ENCODE peak calls at places on chromosome 6, in eight cellular contexts. N, E, R, K, F, S, J and L are unnamed samples.
A peak's percentile ranks its signal among the peaks of the same experiment; 100 is the strongest.

GRCh38 chr6:53112871-53113270 is 35.8 kb downstream of the GCM1 start:
- DNase-seq in K (no peak), S (no peak), J (peak; percentile 43), R (no peak), E (no peak), F (no peak), N (no peak), L (peak; percentile 99)

GRCh38 chr6:32148722-32149576 is 2.8 kb downstream of the PRRT1 start:
- DNase-seq in S (no peak), E (no peak), N (peak; percentile 25), J (peak; percentile 86), K (peak; percentile 53), R (peak; percentile 83), F (peak; percentile 58), L (no peak)

GRCh38 chr6:152975204-152975915 is 7.5 kb downstream of the FBXO5 start:
- DNase-seq in K (no peak), F (no peak), N (no peak), S (no peak), E (no peak), R (no peak), J (no peak), L (no peak)

GRCh38 chr6:36596359-36596758 is 2.2 kb downstream of the SRSF3 start:
- DNase-seq in F (no peak), E (no peak), R (no peak), N (no peak), S (no peak), K (peak; percentile 50), J (no peak), L (no peak)

GRCh38 chr6:4078830-4079471 is at the start of gene FAM217A:
- DNase-seq in E (no peak), F (no peak), R (no peak), K (no peak), N (no peak), S (no peak), J (no peak), L (no peak)

GRCh38 chr6:35419431-35419830 is 32.7 kb upstream of the FANCE start:
- DNase-seq in R (no peak), N (peak; percentile 30), E (no peak), S (peak; percentile 24), K (peak; percentile 36), J (no peak), F (no peak), L (no peak)

GRCh38 chr6:47455533-47456209 is 21.9 kb upstream of the CD2AP start:
- DNase-seq in J (peak; percentile 56), R (no peak), K (no peak), F (no peak), E (no peak), S (no peak), N (peak; percentile 9), L (no peak)

GRCh38 chr6:90222724-90223198 is 73.9 kb downstream of the BACH2 start:
- DNase-seq in F (no peak), S (no peak), J (no peak), E (no peak), K (no peak), R (no peak), N (peak; percentile 53), L (no peak)

GRCh38 chr6:2940010-2940850 is 31.1 kb downstream of the SERPINB6 start:
- DNase-seq in S (no peak), K (no peak), J (peak; percentile 25), N (no peak), R (no peak), E (no peak), F (no peak), L (no peak)

GRCh38 chr6:33846226-33846625 is 42.4 kb upstream of the MLN start:
- DNase-seq in E (no peak), N (no peak), K (no peak), J (no peak), F (no peak), S (no peak), R (no peak), L (no peak)

GRCh38 chr6:138970159-138970558 is 17.9 kb downstream of the REPS1 start:
- DNase-seq in N (no peak), S (no peak), E (no peak), K (no peak), R (no peak), J (no peak), F (no peak), L (no peak)

GRCh38 chr6:21893778-21894177 is 300.2 kb downstream of the SOX4 start:
- DNase-seq in S (no peak), F (no peak), K (no peak), J (no peak), R (no peak), N (no peak), E (no peak), L (no peak)

GRCh38 chr6:313917-314316 is 21.6 kb downstream of the DUSP22 start:
- DNase-seq in S (no peak), F (no peak), N (no peak), K (no peak), J (no peak), R (peak; percentile 61), E (no peak), L (no peak)

GRCh38 chr6:133291671-133292070 is 50.5 kb downstream of the EYA4 start:
- DNase-seq in E (no peak), S (no peak), N (peak; percentile 6), J (no peak), R (no peak), K (no peak), F (no peak), L (no peak)

GRCh38 chr6:11324453-11325023 is 92.1 kb upstream of the NEDD9 start:
- DNase-seq in E (no peak), S (no peak), F (no peak), R (no peak), N (no peak), K (no peak), J (no peak), L (no peak)

GRCh38 chr6:146355521-146356100 is 188.0 kb upstream of the RAB32 start:
- DNase-seq in N (no peak), K (no peak), E (no peak), S (no peak), F (no peak), R (no peak), J (no peak), L (no peak)

GRCh38 chr6:156509496-156509895 is 267.7 kb upstream of the ARID1B start:
- DNase-seq in R (no peak), E (no peak), S (no peak), K (no peak), N (no peak), F (no peak), J (no peak), L (no peak)

GRCh38 chr6:10690651-10691445 is 3.6 kb downstream of the C6orf52 start:
- DNase-seq in R (no peak), E (no peak), S (no peak), J (no peak), F (no peak), K (no peak), N (no peak), L (peak; percentile 58)

GRCh38 chr6:15148356-15149058 is 97.4 kb upstream of the JARID2 start:
- DNase-seq in R (no peak), K (no peak), N (peak; percentile 77), S (peak; percentile 45), E (no peak), J (no peak), F (no peak), L (no peak)

GRCh38 chr6:27161946-27162603 is 85.4 kb upstream of the PRSS16 start:
- DNase-seq in F (peak; percentile 50), E (peak; percentile 81), N (peak; percentile 70), S (peak; percentile 38), R (no peak), K (peak; percentile 55), J (no peak), L (no peak)

DNA sequence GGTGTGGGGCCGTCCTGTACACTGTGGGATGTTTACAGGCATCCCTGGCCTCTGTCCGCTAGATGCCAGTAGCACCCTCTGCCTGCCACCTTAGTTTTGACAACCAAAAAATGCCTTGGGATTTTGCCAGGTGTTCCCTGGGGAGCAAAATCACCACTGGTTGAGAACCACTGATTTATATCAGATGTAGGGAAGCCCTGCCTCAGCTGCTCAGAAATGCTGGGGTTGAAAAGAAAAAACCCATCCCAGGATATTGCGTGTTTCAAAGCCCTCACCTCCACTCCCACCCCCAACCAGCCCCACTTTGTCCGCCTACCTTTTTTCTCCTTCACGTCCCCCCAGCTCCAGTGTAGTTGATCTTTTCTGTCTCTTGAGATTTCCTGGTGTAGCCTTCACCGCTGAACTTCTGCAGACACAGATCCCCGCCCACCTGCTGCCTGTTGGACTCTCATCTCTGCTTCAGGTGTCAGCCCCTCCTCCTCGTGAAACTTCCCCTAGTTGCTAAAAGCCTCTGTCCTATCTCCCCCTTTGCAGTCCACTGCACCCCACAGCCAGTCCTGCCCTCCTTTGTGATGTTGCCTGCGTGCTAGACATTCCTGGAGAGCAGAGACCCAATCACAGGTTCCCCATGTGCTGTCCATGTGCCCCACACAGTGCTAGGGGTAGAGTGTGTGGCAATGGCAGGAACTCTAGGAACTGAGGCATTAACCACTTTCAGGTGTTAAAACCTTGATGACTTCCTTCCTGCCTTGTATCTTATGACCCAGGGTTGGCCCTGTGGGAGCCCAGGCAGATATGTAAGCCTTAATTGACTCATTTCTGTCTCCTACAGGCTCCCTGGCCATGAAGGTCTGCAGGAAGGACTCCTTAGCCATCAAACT is 98.9 kb downstream of the TBC1D7 start:
- DNase-seq in R (no peak), N (no peak), K (peak; percentile 30), S (no peak), E (peak; percentile 5), F (no peak), J (no peak), L (peak; percentile 17)
- TF ChIP-seq CTCF in R (no peak), N (no peak), K (peak; percentile 74), S (no peak), E (peak; percentile 27), F (peak; percentile 32), J (no peak), L (peak; percentile 68)

GRCh38 chr6:149012040-149012545 is 265.3 kb downstream of the UST start:
- DNase-seq in S (peak; percentile 98), K (no peak), F (no peak), N (peak; percentile 99), J (no peak), E (no peak), R (no peak), L (peak; percentile 88)
- H3K4me3 ChIP-seq in S (no peak overlapping the region), K (no peak overlapping the region), F (no peak overlapping the region), N (no peak overlapping the region), J (no peak overlapping the region), E (no peak overlapping the region), R (no peak overlapping the region), L (no peak overlapping the region)

GRCh38 chr6:112563368-112563767 is 216.2 kb downstream of the RFPL4B start:
- DNase-seq in K (no peak), F (no peak), J (no peak), N (peak; percentile 93), R (no peak), S (no peak), E (no peak), L (no peak)

GRCh38 chr6:112562348-112563220 is 215.5 kb downstream of the RFPL4B start:
- DNase-seq in R (no peak), E (no peak), N (peak; percentile 69), F (peak; percentile 56), S (no peak), K (no peak), J (no peak), L (no peak)

GRCh38 chr6:112557961-112558360 is 210.8 kb downstream of the RFPL4B start:
- DNase-seq in S (no peak), R (no peak), E (no peak), F (no peak), K (no peak), N (no peak), J (no peak), L (no peak)

GRCh38 chr6:112560651-112561050 is 213.5 kb downstream of the RFPL4B start:
- DNase-seq in K (no peak), J (no peak), N (peak; percentile 7), R (no peak), F (no peak), E (no peak), S (no peak), L (peak; percentile 3)
- TF ChIP-seq CTCF in K (no peak), J (no peak), N (no peak), R (no peak), F (no peak), E (peak; percentile 25), S (no peak), L (no peak)

GRCh38 chr6:137964876-137965275 is 97.8 kb downstream of the TNFAIP3 start:
- DNase-seq in N (no peak), S (no peak), E (no peak), F (no peak), K (no peak), R (no peak), J (no peak), L (no peak)
- H3K4me3 ChIP-seq in N (no peak overlapping the region), S (no peak overlapping the region), E (no peak overlapping the region), F (no peak overlapping the region), K (no peak overlapping the region), R (no peak overlapping the region), J (no peak overlapping the region), L (no peak overlapping the region)